ENCODE peak calls at places on chromosomes 2 and 18, in ten cellular contexts. One of them, this sample, is unnamed. For H3K9me3, the result is how much of the 10 kb centered on the place peaks cover.

GRCh38 chr2:221750317-221750716 is 178.2 kb upstream of the EPHA4 start:
- DNase-seq in ascending aorta: no peak
- DNase-seq in left ventricle myocardium inferior: no peak
- DNase-seq in SK-N-SH: no peak
- DNase-seq in vagina: no peak
- DNase-seq in pancreas: no peak
- DNase-seq in GM23248: peak
- DNase-seq in aorta: no peak
- DNase-seq in PC-9: no peak
- DNase-seq in endodermal cell: no peak
- DNase-seq in this sample: no peak

GRCh38 chr2:70974592-70974991 is 3.8 kb upstream of the ANKRD53 start:
- DNase-seq in endodermal cell: no peak
- DNase-seq in SK-N-SH: no peak
- DNase-seq in aorta: no peak
- DNase-seq in pancreas: no peak
- DNase-seq in ascending aorta: no peak
- DNase-seq in GM23248: no peak
- DNase-seq in left ventricle myocardium inferior: no peak
- DNase-seq in PC-9: no peak
- DNase-seq in vagina: no peak
- DNase-seq in this sample: no peak

GRCh38 chr18:66193394-66193793 is 410.5 kb downstream of the CDH19 start:
- DNase-seq in vagina: no peak
- DNase-seq in SK-N-SH: no peak
- DNase-seq in ascending aorta: no peak
- DNase-seq in GM23248: no peak
- DNase-seq in PC-9: no peak
- DNase-seq in aorta: no peak
- DNase-seq in pancreas: no peak
- DNase-seq in endodermal cell: no peak
- DNase-seq in left ventricle myocardium inferior: no peak
- DNase-seq in this sample: peak

GRCh38 chr18:9275890-9276289 is 58.7 kb upstream of the TWSG1 start:
- DNase-seq in pancreas: no peak
- DNase-seq in vagina: no peak
- DNase-seq in SK-N-SH: no peak
- DNase-seq in ascending aorta: no peak
- DNase-seq in left ventricle myocardium inferior: no peak
- DNase-seq in GM23248: no peak
- DNase-seq in endodermal cell: no peak
- DNase-seq in PC-9: no peak
- DNase-seq in aorta: no peak
- DNase-seq in this sample: no peak

GRCh38 chr2:236343400-236344161 is 79.4 kb upstream of the ASB18 start:
- DNase-seq in vagina: peak
- DNase-seq in GM23248: peak
- DNase-seq in ascending aorta: no peak
- DNase-seq in endodermal cell: peak
- DNase-seq in aorta: peak
- DNase-seq in PC-9: peak
- DNase-seq in left ventricle myocardium inferior: no peak
- DNase-seq in pancreas: no peak
- DNase-seq in SK-N-SH: peak
- DNase-seq in this sample: peak

GRCh38 chr2:154724194-154724797 is 25.8 kb downstream of the KCNJ3 start:
- DNase-seq in vagina: no peak
- DNase-seq in aorta: no peak
- DNase-seq in ascending aorta: no peak
- DNase-seq in SK-N-SH: no peak
- DNase-seq in pancreas: no peak
- DNase-seq in endodermal cell: no peak
- DNase-seq in left ventricle myocardium inferior: no peak
- DNase-seq in GM23248: no peak
- DNase-seq in PC-9: no peak
- DNase-seq in this sample: no peak

GRCh38 chr2:121089005-121089510 is 195.9 kb downstream of the TFCP2L1 start:
- DNase-seq in GM23248: no peak
- DNase-seq in ascending aorta: no peak
- DNase-seq in SK-N-SH: no peak
- DNase-seq in pancreas: no peak
- DNase-seq in PC-9: no peak
- DNase-seq in vagina: no peak
- DNase-seq in endodermal cell: no peak
- DNase-seq in left ventricle myocardium inferior: no peak
- DNase-seq in aorta: no peak
- DNase-seq in this sample: no peak

GRCh38 chr18:27731211-27731610 is 445.7 kb downstream of the CDH2 start:
- DNase-seq in SK-N-SH: no peak
- DNase-seq in ascending aorta: no peak
- DNase-seq in endodermal cell: no peak
- DNase-seq in PC-9: no peak
- DNase-seq in left ventricle myocardium inferior: no peak
- DNase-seq in vagina: no peak
- DNase-seq in aorta: no peak
- DNase-seq in GM23248: no peak
- DNase-seq in pancreas: no peak
- DNase-seq in this sample: no peak

GRCh38 chr2:238891667-238892500 is 44.0 kb downstream of the TWIST2 start:
- DNase-seq in GM23248: peak
- DNase-seq in endodermal cell: no peak
- DNase-seq in left ventricle myocardium inferior: no peak
- DNase-seq in vagina: no peak
- DNase-seq in SK-N-SH: no peak
- DNase-seq in pancreas: no peak
- DNase-seq in aorta: no peak
- DNase-seq in PC-9: no peak
- DNase-seq in ascending aorta: no peak
- DNase-seq in this sample: no peak

GRCh38 chr2:71895320-71896161 is 252.1 kb downstream of the CYP26B1 start:
- DNase-seq in ascending aorta: no peak
- DNase-seq in PC-9: peak
- DNase-seq in GM23248: no peak
- DNase-seq in pancreas: no peak
- DNase-seq in SK-N-SH: no peak
- DNase-seq in vagina: peak
- DNase-seq in endodermal cell: peak
- DNase-seq in aorta: no peak
- DNase-seq in left ventricle myocardium inferior: no peak
- DNase-seq in this sample: no peak

GRCh38 chr2:112110966-112111365 is 27.2 kb upstream of the FBLN7 start:
- DNase-seq in ascending aorta: no peak
- DNase-seq in left ventricle myocardium inferior: no peak
- DNase-seq in aorta: no peak
- DNase-seq in endodermal cell: no peak
- DNase-seq in pancreas: no peak
- DNase-seq in GM23248: no peak
- DNase-seq in vagina: no peak
- DNase-seq in SK-N-SH: no peak
- DNase-seq in PC-9: no peak
- DNase-seq in this sample: no peak

GRCh38 chr2:76050196-76050595 is 339.5 kb upstream of the GCFC2 start:
- DNase-seq in endodermal cell: peak
- DNase-seq in GM23248: no peak
- DNase-seq in ascending aorta: no peak
- DNase-seq in pancreas: no peak
- DNase-seq in left ventricle myocardium inferior: no peak
- DNase-seq in PC-9: no peak
- DNase-seq in aorta: no peak
- DNase-seq in SK-N-SH: no peak
- DNase-seq in vagina: no peak
- DNase-seq in this sample: no peak

GRCh38 chr2:41936751-41937463 is 110.9 kb upstream of the PKDCC start:
- DNase-seq in vagina: no peak
- DNase-seq in ascending aorta: no peak
- DNase-seq in PC-9: no peak
- DNase-seq in left ventricle myocardium inferior: no peak
- DNase-seq in endodermal cell: peak
- DNase-seq in aorta: no peak
- DNase-seq in pancreas: no peak
- DNase-seq in GM23248: no peak
- DNase-seq in SK-N-SH: no peak
- DNase-seq in this sample: no peak

GRCh38 chr2:241813806-241814570 is 5.0 kb downstream of the NEU4 start:
- DNase-seq in PC-9: no peak
- DNase-seq in vagina: no peak
- DNase-seq in endodermal cell: peak
- DNase-seq in SK-N-SH: peak
- DNase-seq in left ventricle myocardium inferior: no peak
- DNase-seq in aorta: no peak
- DNase-seq in pancreas: no peak
- DNase-seq in ascending aorta: no peak
- DNase-seq in GM23248: no peak
- DNase-seq in this sample: no peak

GRCh38 chr2:188765522-188765921 is 208.7 kb upstream of the COL3A1 start:
- DNase-seq in endodermal cell: peak
- DNase-seq in aorta: no peak
- DNase-seq in SK-N-SH: no peak
- DNase-seq in left ventricle myocardium inferior: no peak
- DNase-seq in GM23248: peak
- DNase-seq in PC-9: no peak
- DNase-seq in vagina: no peak
- DNase-seq in pancreas: no peak
- DNase-seq in ascending aorta: no peak
- DNase-seq in this sample: peak

GRCh38 chr2:14081526-14081925 is 551.0 kb upstream of the LRATD1 start:
- DNase-seq in endodermal cell: no peak
- DNase-seq in pancreas: no peak
- DNase-seq in PC-9: no peak
- DNase-seq in left ventricle myocardium inferior: no peak
- DNase-seq in aorta: no peak
- DNase-seq in GM23248: no peak
- DNase-seq in vagina: no peak
- DNase-seq in ascending aorta: no peak
- DNase-seq in SK-N-SH: no peak
- DNase-seq in this sample: no peak

GRCh38 chr18:77013777-77014525 is 118.6 kb downstream of the MBP start:
- DNase-seq in vagina: no peak
- DNase-seq in SK-N-SH: no peak
- DNase-seq in aorta: peak
- DNase-seq in pancreas: no peak
- DNase-seq in ascending aorta: peak
- DNase-seq in PC-9: no peak
- DNase-seq in GM23248: no peak
- DNase-seq in left ventricle myocardium inferior: peak
- DNase-seq in endodermal cell: no peak
- DNase-seq in this sample: peak
- H3K27ac ChIP-seq in vagina: peak
- H3K27ac ChIP-seq in SK-N-SH: no peak
- H3K27ac ChIP-seq in aorta: no peak
- H3K27ac ChIP-seq in pancreas: no peak
- H3K27ac ChIP-seq in ascending aorta: peak
- H3K27ac ChIP-seq in PC-9: no peak
- H3K27ac ChIP-seq in GM23248: no peak
- H3K27ac ChIP-seq in left ventricle myocardium inferior: peak
- H3K27ac ChIP-seq in endodermal cell: peak
- H3K27ac ChIP-seq in this sample: peak

DNA sequence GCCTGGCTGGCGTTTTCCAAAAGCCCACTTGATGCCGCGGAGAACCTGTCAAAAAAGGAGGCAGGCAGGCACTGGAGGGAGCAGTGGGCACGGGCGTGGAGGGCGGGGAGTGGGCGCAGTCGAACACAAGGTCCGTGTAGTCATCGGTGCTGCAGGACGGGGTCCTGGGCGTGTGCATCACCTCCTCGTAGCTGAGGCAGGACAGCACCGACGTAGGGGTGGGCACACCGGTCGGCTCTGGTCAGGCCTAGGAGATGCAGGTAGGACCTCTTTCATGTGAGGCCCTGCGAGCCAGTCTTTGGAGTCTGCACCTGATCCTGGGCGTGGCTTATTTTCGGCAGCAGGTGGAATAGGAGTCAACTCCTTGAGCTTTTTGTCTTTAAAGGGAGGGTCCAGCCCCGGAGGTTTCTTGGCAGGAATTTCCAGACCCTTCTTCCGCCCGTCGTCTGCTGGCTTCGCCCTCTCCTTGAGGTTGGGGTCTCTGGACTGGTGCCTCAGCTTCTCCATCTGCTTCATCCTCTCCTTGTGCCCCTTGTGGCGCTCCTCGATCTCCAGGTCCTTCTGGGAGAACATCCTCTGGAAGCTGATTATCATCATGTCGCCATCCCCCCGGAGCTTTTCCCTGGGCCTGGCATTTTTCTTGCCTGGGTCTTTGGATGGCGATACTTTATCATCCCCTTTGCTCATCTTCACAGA is 892.5 kb upstream of the LRRTM1 start:
- DNase-seq in left ventricle myocardium inferior: no peak
- DNase-seq in endodermal cell: no peak
- DNase-seq in pancreas: no peak
- DNase-seq in PC-9: no peak
- DNase-seq in SK-N-SH: no peak
- DNase-seq in ascending aorta: no peak
- DNase-seq in GM23248: no peak
- DNase-seq in aorta: peak
- DNase-seq in vagina: no peak
- DNase-seq in this sample: no peak
- H3K9me3 ChIP-seq in left ventricle myocardium inferior: under half
- H3K9me3 ChIP-seq in endodermal cell: under half
- H3K9me3 ChIP-seq in pancreas: under half
- H3K9me3 ChIP-seq in PC-9: under half
- H3K9me3 ChIP-seq in SK-N-SH: under half
- H3K9me3 ChIP-seq in ascending aorta: under half
- H3K9me3 ChIP-seq in GM23248: under half
- H3K9me3 ChIP-seq in aorta: under half
- H3K9me3 ChIP-seq in vagina: under half
- H3K9me3 ChIP-seq in this sample: under half

GRCh38 chr2:8543065-8543411 is 138.8 kb upstream of the ID2 start:
- DNase-seq in ascending aorta: no peak
- DNase-seq in aorta: no peak
- DNase-seq in left ventricle myocardium inferior: peak
- DNase-seq in pancreas: no peak
- DNase-seq in GM23248: no peak
- DNase-seq in endodermal cell: peak
- DNase-seq in PC-9: no peak
- DNase-seq in SK-N-SH: no peak
- DNase-seq in vagina: no peak
- DNase-seq in this sample: no peak
- H3K27ac ChIP-seq in ascending aorta: peak
- H3K27ac ChIP-seq in aorta: no peak
- H3K27ac ChIP-seq in left ventricle myocardium inferior: peak
- H3K27ac ChIP-seq in pancreas: no peak
- H3K27ac ChIP-seq in GM23248: peak
- H3K27ac ChIP-seq in endodermal cell: no peak
- H3K27ac ChIP-seq in PC-9: no peak
- H3K27ac ChIP-seq in SK-N-SH: peak
- H3K27ac ChIP-seq in vagina: peak
- H3K27ac ChIP-seq in this sample: no peak

DNA sequence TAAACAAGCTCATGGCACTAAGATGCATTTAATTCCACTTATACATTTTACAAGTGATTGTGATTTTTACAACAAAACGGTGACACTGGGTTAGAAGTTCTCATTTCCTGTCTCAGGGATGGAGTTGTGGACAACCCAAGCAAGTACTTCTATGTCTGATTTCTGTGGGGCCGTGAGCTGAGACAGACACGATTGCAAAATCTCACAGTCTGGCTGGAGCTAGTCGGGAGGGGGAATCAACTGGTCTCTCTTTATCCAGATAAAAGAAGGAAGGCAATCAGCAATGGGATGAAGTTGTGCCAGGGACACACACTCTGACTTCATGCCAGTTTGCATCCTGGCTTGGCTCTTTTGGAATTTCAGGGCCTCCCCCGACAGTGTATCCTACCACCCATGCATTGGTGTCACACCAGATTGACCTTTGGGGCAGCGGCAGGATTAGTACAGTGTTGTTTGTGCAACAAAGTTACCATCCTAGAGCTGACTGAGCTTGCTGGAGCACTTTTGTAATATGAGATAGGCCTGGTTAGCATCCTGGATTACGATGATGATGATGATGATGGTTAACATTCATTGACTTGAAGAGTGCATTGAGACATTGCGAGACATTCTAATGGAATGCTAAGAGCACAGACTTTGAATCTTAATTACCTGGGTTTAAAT is 98.8 kb downstream of the CTAGE1 start:
- DNase-seq in GM23248: peak
- DNase-seq in vagina: no peak
- DNase-seq in ascending aorta: no peak
- DNase-seq in PC-9: peak
- DNase-seq in left ventricle myocardium inferior: no peak
- DNase-seq in SK-N-SH: no peak
- DNase-seq in aorta: no peak
- DNase-seq in pancreas: no peak
- DNase-seq in endodermal cell: no peak
- DNase-seq in this sample: no peak
- H3K9me3 ChIP-seq in GM23248: under half
- H3K9me3 ChIP-seq in vagina: under half
- H3K9me3 ChIP-seq in ascending aorta: under half
- H3K9me3 ChIP-seq in PC-9: under half
- H3K9me3 ChIP-seq in left ventricle myocardium inferior: under half
- H3K9me3 ChIP-seq in SK-N-SH: under half
- H3K9me3 ChIP-seq in aorta: under half
- H3K9me3 ChIP-seq in pancreas: under half
- H3K9me3 ChIP-seq in endodermal cell: under half
- H3K9me3 ChIP-seq in this sample: under half

This sample was measured in thyroid gland.